ENCODE peak calls at places on chromosome 19, in eight cellular contexts. G is GM12891, Z is endothelial cell of umbilical vein, P is breast epithelium, B is IMR-90, A is A549, K is uterus, S is ovary. I is an unnamed sample.

GRCh38 chr19:49442354-49442753 is 1.0 kb upstream of the SLC17A7 start:
- DNase-seq in K (peak; percentile 65), B (no peak), A (peak; percentile 56), P (no peak), S (no peak), Z (no peak), G (no peak), I (peak; percentile 88)

GRCh38 chr19:44653977-44654784 is 10.5 kb downstream of the PVR start:
- DNase-seq in P (peak; percentile 78), G (peak; percentile 83), A (peak; percentile 88), B (peak; percentile 43), K (peak; percentile 43), S (peak; percentile 42), Z (peak; percentile 48), I (peak; percentile 24)

GRCh38 chr19:17605761-17606745 is 50.6 kb downstream of the COLGALT1 start:
- DNase-seq in Z (peak; percentile 77), P (no peak), A (peak; percentile 95), G (peak; percentile 93), S (peak; percentile 89), K (peak; percentile 36), B (peak; percentile 56), I (peak; percentile 89)

GRCh38 chr19:6491802-6492592 is 10.1 kb downstream of the TUBB4A start:
- DNase-seq in A (no peak), B (no peak), K (no peak), G (no peak), P (no peak), Z (no peak), S (no peak), I (no peak)

GRCh38 chr19:47135156-47135555 is 4.5 kb downstream of the SAE1 start:
- DNase-seq in S (no peak), A (no peak), B (no peak), P (no peak), K (no peak), Z (peak; percentile 68), G (no peak), I (no peak)

GRCh38 chr19:23957660-23958281 is 43.1 kb downstream of the ZNF726 start:
- DNase-seq in K (no peak), S (no peak), Z (no peak), B (peak; percentile 82), G (no peak), A (peak; percentile 11), P (no peak), I (peak; percentile 47)

GRCh38 chr19:29524912-29525870 is 603 bp upstream of the VSTM2B start:
- DNase-seq in Z (no peak), A (no peak), G (no peak), S (no peak), K (no peak), B (no peak), P (no peak), I (no peak)

GRCh38 chr19:50331187-50332013 is 2.2 kb upstream of the KCNC3 start:
- DNase-seq in B (no peak), K (no peak), Z (no peak), P (no peak), G (no peak), A (no peak), S (no peak), I (no peak)

GRCh38 chr19:58097783-58098681 is at the start of gene ZSCAN18:
- DNase-seq in G (peak; percentile 92), S (peak; percentile 99), B (peak; percentile 86), A (peak; percentile 82), K (peak; percentile 98), P (peak; percentile 99), Z (peak; percentile 93), I (peak; percentile 99)
- TF ChIP-seq POLR2A in G (no peak), S (peak; percentile 90), B (peak; percentile 74), A (no peak), K (peak; percentile 65), P (peak; percentile 85), Z (no peak), I (peak; percentile 36)

GRCh38 chr19:11378319-11379189 is 4.1 kb downstream of the SWSAP1 start:
- DNase-seq in S (peak; percentile 58), A (peak; percentile 72), K (no peak), B (peak; percentile 89), Z (peak; percentile 49), P (no peak), G (no peak), I (peak; percentile 89)

GRCh38 chr19:11382898-11383705 is 1.0 kb downstream of the EPOR start:
- DNase-seq in B (no peak), P (no peak), A (peak; percentile 79), Z (peak; percentile 28), S (peak; percentile 50), G (no peak), K (no peak), I (no peak)

GRCh38 chr19:11379857-11380350 is 4.2 kb downstream of the EPOR start:
- DNase-seq in G (no peak), B (no peak), P (no peak), K (no peak), Z (no peak), S (no peak), A (no peak), I (no peak)

GRCh38 chr19:11381535-11382369 is 2.4 kb downstream of the EPOR start:
- DNase-seq in K (no peak), S (peak; percentile 46), G (peak; percentile 72), A (peak; percentile 96), B (peak; percentile 88), Z (peak; percentile 81), P (no peak), I (peak; percentile 91)

GRCh38 chr19:11380653-11381534 is 3.2 kb downstream of the EPOR start:
- DNase-seq in S (peak; percentile 96), G (peak; percentile 98), K (peak; percentile 97), A (peak; percentile 96), B (peak; percentile 93), P (peak; percentile 97), Z (peak; percentile 95), I (peak; percentile 93)
- TF ChIP-seq POLR2A in S (peak; percentile 80), G (peak; percentile 55), K (peak; percentile 66), A (peak; percentile 69), B (peak; percentile 91), P (peak; percentile 54), Z (peak; percentile 36), I (peak; percentile 85)

DNA sequence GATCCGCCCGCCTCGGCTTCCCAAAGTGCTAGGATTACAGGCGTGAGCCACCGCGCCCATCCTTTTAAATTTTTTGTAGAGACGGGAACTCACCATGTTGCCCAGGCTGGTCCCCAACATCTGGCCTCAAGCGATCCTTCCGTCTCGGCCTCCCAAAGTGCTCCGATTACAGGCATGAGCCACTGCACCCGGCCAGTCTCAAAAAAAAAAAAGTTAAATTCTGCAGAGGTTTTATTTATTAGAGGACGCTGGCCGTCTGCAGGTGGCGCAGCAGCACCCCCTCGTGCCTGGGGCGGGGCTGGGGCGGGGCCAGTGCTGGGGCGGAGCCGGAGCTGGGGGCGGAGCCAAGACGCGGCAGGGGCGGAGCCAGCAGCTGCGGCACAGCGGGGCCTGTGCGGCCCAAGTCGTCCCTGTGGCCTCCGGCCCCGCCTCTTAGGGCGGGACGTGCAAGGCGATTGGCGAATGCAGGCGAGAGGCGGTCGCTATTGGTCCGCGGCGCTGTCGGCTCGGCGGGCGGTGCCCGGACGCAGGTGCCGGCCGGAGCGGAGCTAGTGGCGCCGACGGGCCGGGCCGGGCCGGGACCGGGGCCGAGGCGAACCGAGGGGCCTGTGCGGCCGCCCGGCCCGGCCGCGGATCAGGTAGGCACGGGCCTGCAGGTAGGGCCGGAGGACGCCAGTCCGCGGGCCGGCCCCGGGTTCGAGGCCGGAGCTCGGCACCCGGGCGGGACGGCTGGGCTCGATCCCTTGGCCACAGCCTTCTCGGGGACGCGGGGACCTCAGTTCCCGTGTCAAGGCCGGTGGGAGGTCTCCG is at the start of gene MARCHF2:
- DNase-seq in Z (peak; percentile 98), K (peak; percentile 95), S (peak; percentile 99), G (peak; percentile 99), P (peak; percentile 95), A (peak; percentile 96), B (peak; percentile 97), I (peak; percentile 96)
- TF ChIP-seq POLR2A in Z (peak; percentile 58), K (no peak), S (peak; percentile 41), G (no peak), P (no peak), A (peak; percentile 30), B (no peak), I (peak; percentile 34)

DNA sequence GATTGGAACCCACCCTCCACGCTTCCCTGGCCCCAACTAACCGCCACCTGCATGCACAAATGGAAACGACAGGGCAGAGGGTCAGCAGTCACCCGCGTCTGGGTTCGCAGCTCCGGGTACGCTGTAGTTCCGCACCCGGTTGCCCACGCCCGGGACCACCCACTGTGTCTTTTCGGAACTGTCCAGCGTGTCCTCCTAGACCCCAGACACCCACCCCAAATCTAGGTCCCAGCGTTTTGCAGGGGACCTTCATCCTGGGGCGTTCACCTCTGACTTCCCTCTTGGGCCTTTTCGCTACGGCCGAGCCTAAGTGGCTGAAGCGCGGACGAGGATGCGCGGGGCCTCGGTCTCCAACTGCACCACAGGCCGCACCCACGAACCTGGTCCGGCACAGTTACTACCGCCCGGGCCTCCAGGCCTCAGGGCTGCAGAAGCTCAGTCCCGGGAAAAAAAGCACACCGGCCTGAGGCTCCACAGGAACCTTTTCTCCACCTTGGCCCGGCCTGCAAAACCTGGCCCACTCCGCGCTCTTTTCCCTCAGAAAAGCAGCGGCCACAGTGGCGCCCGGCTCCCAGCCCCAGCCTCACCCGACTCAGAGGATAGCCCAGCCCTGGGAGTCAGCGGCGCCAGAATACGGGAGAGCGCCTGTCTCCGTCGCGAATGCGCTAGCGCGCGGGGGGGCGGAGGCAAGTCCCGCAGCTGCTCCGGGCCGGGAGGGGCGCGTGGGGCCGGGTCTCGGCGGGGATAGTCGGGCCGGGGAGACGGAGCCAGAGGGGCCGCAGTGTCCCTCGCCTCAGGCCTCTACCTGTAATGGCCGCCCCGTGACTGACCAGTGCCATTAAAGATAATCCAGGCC is at the start of gene ZFP30:
- DNase-seq in P (peak; percentile 86), S (peak; percentile 90), B (peak; percentile 81), K (peak; percentile 89), G (peak; percentile 53), Z (peak; percentile 88), A (peak; percentile 94), I (peak; percentile 93)
- TF ChIP-seq POLR2A in P (peak; percentile 38), S (peak; percentile 46), B (peak; percentile 65), K (no peak), G (peak; percentile 48), Z (no peak), A (peak; percentile 55), I (peak; percentile 70)

GRCh38 chr19:46060012-46060411 is 19.2 kb upstream of the IGFL4 start:
- DNase-seq in K (no peak), A (no peak), P (no peak), G (no peak), B (no peak), Z (no peak), S (no peak), I (no peak)
- TF ChIP-seq POLR2A in K (no peak), A (no peak), P (no peak), G (no peak), B (no peak), Z (no peak), S (no peak), I (no peak)

GRCh38 chr19:2427323-2428026 is at the start of gene TIMM13:
- DNase-seq in P (peak; percentile 97), B (peak; percentile 95), S (peak; percentile 98), K (peak; percentile 95), G (peak; percentile 98), A (peak; percentile 94), Z (peak; percentile 98), I (peak; percentile 100)
- TF ChIP-seq POLR2A in P (no peak), B (peak; percentile 64), S (peak; percentile 21), K (no peak), G (peak; percentile 81), A (peak; percentile 4), Z (peak; percentile 49), I (peak; percentile 47)

GRCh38 chr19:13012690-13013608 is 17.7 kb downstream of the NFIX start:
- DNase-seq in P (no peak), A (no peak), Z (peak; percentile 11), G (peak; percentile 58), K (peak; percentile 88), S (peak; percentile 86), B (peak; percentile 63), I (peak; percentile 80)
- TF ChIP-seq POLR2A in P (no peak), A (no peak), Z (no peak), G (no peak), K (no peak), S (peak; percentile 32), B (no peak), I (no peak)

I was measured in H54.